ENCODE peak calls at places on chromosomes 7 and 10, in seven cellular contexts. X, M, B, G, N, C and Y are unnamed samples.

GRCh38 chr7:33733865-33734650 is 171.3 kb upstream of the BMPER start:
- DNase-seq in X (no peak), M (no peak), B (no peak), G (no peak), N (no peak), C (no peak), Y (peak)

GRCh38 chr7:121591916-121592315 is 195.8 kb upstream of the FAM3C start:
- DNase-seq in X (no peak), M (no peak), B (no peak), G (no peak), N (no peak), C (no peak), Y (no peak)

GRCh38 chr7:20466425-20467125 is 135.9 kb downstream of the ITGB8 start:
- DNase-seq in X (no peak), M (no peak), B (no peak), G (no peak), N (no peak), C (no peak), Y (no peak)

GRCh38 chr7:66152538-66153191 is 38.0 kb downstream of the CRCP start:
- DNase-seq in X (peak), M (no peak), B (peak), G (no peak), N (no peak), C (no peak), Y (no peak)

GRCh38 chr10:43287056-43288007 is 20.5 kb upstream of the RASGEF1A start:
- DNase-seq in X (no peak), M (no peak), B (no peak), G (peak), N (peak), C (no peak), Y (peak)

GRCh38 chr10:71821909-71822763 is 28.9 kb downstream of the PSAP start:
- DNase-seq in X (peak), M (no peak), B (peak), G (no peak), N (no peak), C (no peak), Y (no peak)

GRCh38 chr7:22647451-22648257 is 79.3 kb upstream of the IL6 start:
- DNase-seq in X (peak), M (no peak), B (peak), G (no peak), N (no peak), C (no peak), Y (no peak)

GRCh38 chr10:57628592-57629284 is 639.0 kb downstream of the IPMK start:
- DNase-seq in X (no peak), M (no peak), B (no peak), G (no peak), N (no peak), C (no peak), Y (no peak)

GRCh38 chr7:68414631-68415425 is 1183.4 kb upstream of the AUTS2 start:
- DNase-seq in X (no peak), M (no peak), B (no peak), G (no peak), N (no peak), C (no peak), Y (no peak)

GRCh38 chr10:285216-285967 is 150.1 kb downstream of the ZMYND11 start:
- DNase-seq in X (no peak), M (no peak), B (no peak), G (no peak), N (no peak), C (no peak), Y (no peak)

GRCh38 chr10:112904000-112904399 is 46.0 kb upstream of the TCF7L2 start:
- DNase-seq in X (peak), M (no peak), B (peak), G (no peak), N (no peak), C (no peak), Y (no peak)

GRCh38 chr7:151086802-151087246 is 549 bp downstream of the AGAP3 start:
- DNase-seq in X (peak), M (no peak), B (no peak), G (peak), N (no peak), C (peak), Y (no peak)

GRCh38 chr10:89129850-89130396 is 77.2 kb downstream of the CH25H start:
- DNase-seq in X (peak), M (no peak), B (peak), G (no peak), N (no peak), C (no peak), Y (no peak)

GRCh38 chr10:60208676-60209269 is 180.9 kb downstream of the ANK3 start:
- DNase-seq in X (peak), M (no peak), B (no peak), G (peak), N (no peak), C (no peak), Y (no peak)

GRCh38 chr7:30740417-30741181 is 11.3 kb upstream of the INMT start:
- DNase-seq in X (peak), M (peak), B (peak), G (peak), N (peak), C (peak), Y (no peak)

GRCh38 chr7:33669251-33669670 is 236.1 kb upstream of the BMPER start:
- DNase-seq in X (no peak), M (no peak), B (peak), G (no peak), N (no peak), C (no peak), Y (no peak)

GRCh38 chr7:81004098-81004497 is 85.2 kb upstream of the SEMA3C start:
- DNase-seq in X (peak), M (no peak), B (peak), G (no peak), N (no peak), C (no peak), Y (no peak)

GRCh38 chr10:106308284-106308683 is 856.2 kb downstream of the SORCS1 start:
- DNase-seq in X (no peak), M (no peak), B (no peak), G (peak), N (no peak), C (no peak), Y (no peak)

GRCh38 chr10:69438531-69439349 is 12.5 kb upstream of the TSPAN15 start:
- DNase-seq in X (peak), M (no peak), B (peak), G (no peak), N (no peak), C (no peak), Y (no peak)

GRCh38 chr7:1693991-1694524 is 24.0 kb downstream of the ELFN1 start:
- DNase-seq in X (peak), M (no peak), B (peak), G (no peak), N (peak), C (peak), Y (no peak)

GRCh38 chr10:80153460-80153859 is 20.9 kb downstream of the PLAC9 start:
- DNase-seq in X (no peak), M (no peak), B (no peak), G (no peak), N (peak), C (peak), Y (no peak)

GRCh38 chr10:71459513-71459912 is 62.8 kb downstream of the CDH23 start:
- DNase-seq in X (no peak), M (no peak), B (no peak), G (no peak), N (no peak), C (no peak), Y (no peak)

GRCh38 chr7:101410743-101411476 is 48.2 kb downstream of the COL26A1 start:
- DNase-seq in X (peak), M (no peak), B (peak), G (no peak), N (no peak), C (peak), Y (no peak)

GRCh38 chr10:131617113-131617877 is 283.5 kb upstream of the PPP2R2D start:
- DNase-seq in X (no peak), M (no peak), B (no peak), G (no peak), N (peak), C (peak), Y (no peak)

GRCh38 chr7:108201766-108202165 is 71.6 kb upstream of the LAMB4 start:
- DNase-seq in X (no peak), M (no peak), B (no peak), G (no peak), N (no peak), C (no peak), Y (no peak)

GRCh38 chr10:46522295-46523118 is 34.0 kb downstream of the GPRIN2 start:
- DNase-seq in X (no peak), M (peak), B (no peak), G (no peak), N (peak), C (no peak), Y (no peak)

GRCh38 chr7:122291189-122291588 is 13.4 kb downstream of the FEZF1 start:
- DNase-seq in X (no peak), M (no peak), B (no peak), G (no peak), N (no peak), C (no peak), Y (no peak)

GRCh38 chr10:12513775-12514663 is 164.7 kb downstream of the CAMK1D start:
- DNase-seq in X (no peak), M (no peak), B (no peak), G (no peak), N (no peak), C (no peak), Y (no peak)

GRCh38 chr7:42197391-42197790 is 39.6 kb downstream of the GLI3 start:
- DNase-seq in X (peak), M (peak), B (no peak), G (no peak), N (no peak), C (no peak), Y (no peak)

GRCh38 chr10:11148131-11148530 is 130.5 kb downstream of the CELF2 start:
- DNase-seq in X (no peak), M (no peak), B (no peak), G (no peak), N (no peak), C (no peak), Y (no peak)

GRCh38 chr10:11149499-11149898 is 131.8 kb downstream of the CELF2 start:
- DNase-seq in X (no peak), M (no peak), B (no peak), G (no peak), N (peak), C (no peak), Y (no peak)

GRCh38 chr10:11148638-11149037 is 131.0 kb downstream of the CELF2 start:
- DNase-seq in X (no peak), M (no peak), B (no peak), G (no peak), N (no peak), C (no peak), Y (no peak)

GRCh38 chr10:11150876-11151275 is 133.2 kb downstream of the CELF2 start:
- DNase-seq in X (no peak), M (no peak), B (no peak), G (no peak), N (no peak), C (no peak), Y (no peak)

GRCh38 chr10:11150255-11150731 is 132.6 kb downstream of the CELF2 start:
- DNase-seq in X (no peak), M (no peak), B (no peak), G (peak), N (peak), C (no peak), Y (no peak)
- H3K4me3 ChIP-seq in X (no peak), M (no peak), B (no peak), G (no peak), N (peak), C (no peak), Y (no peak)

DNA sequence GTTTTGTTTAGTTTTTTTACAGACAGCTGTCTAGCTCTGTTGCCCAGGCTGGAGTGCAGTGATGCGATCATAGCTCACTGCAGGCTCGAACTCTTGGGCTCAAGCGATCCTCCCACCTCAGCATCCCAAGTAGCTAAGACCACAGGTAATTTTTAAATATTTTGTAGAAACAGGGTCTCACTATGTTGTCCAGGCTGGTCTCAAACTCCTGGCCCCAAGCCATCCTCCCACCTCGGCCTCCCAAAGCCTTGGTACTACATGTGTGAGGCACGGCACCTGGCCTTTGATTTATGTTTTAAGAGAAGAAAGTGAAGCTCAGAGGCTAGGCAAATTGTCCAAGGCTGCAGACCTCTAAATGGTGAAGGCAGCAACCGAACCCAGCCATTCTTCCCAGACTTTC is 98.6 kb upstream of the SVIL start:
- DNase-seq in X (no peak), M (no peak), B (no peak), G (no peak), N (no peak), C (no peak), Y (no peak)
- H3K4me3 ChIP-seq in X (no peak), M (no peak), B (no peak), G (no peak), N (no peak), C (no peak), Y (no peak)

GRCh38 chr7:2958416-2959342 is 85.0 kb downstream of the CARD11 start:
- DNase-seq in X (no peak), M (no peak), B (no peak), G (no peak), N (no peak), C (peak), Y (no peak)

GRCh38 chr7:2959828-2960599 is 83.7 kb downstream of the CARD11 start:
- DNase-seq in X (no peak), M (no peak), B (no peak), G (no peak), N (no peak), C (peak), Y (no peak)

GRCh38 chr7:2956076-2956475 is 87.6 kb downstream of the CARD11 start:
- DNase-seq in X (no peak), M (no peak), B (no peak), G (no peak), N (no peak), C (no peak), Y (no peak)

GRCh38 chr7:2956526-2957368 is 86.9 kb downstream of the CARD11 start:
- DNase-seq in X (peak), M (no peak), B (peak), G (no peak), N (no peak), C (no peak), Y (no peak)

GRCh38 chr7:2959343-2959680 is 84.4 kb downstream of the CARD11 start:
- DNase-seq in X (no peak), M (no peak), B (no peak), G (no peak), N (no peak), C (peak), Y (no peak)
- H3K4me3 ChIP-seq in X (no peak), M (no peak), B (no peak), G (no peak), N (no peak), C (no peak), Y (no peak)

GRCh38 chr10:20993387-20994170 is 96.5 kb upstream of the NEBL start:
- DNase-seq in X (peak), M (no peak), B (peak), G (no peak), N (no peak), C (no peak), Y (no peak)

GRCh38 chr10:20991526-20991925 is 94.4 kb upstream of the NEBL start:
- DNase-seq in X (peak), M (no peak), B (no peak), G (no peak), N (no peak), C (no peak), Y (no peak)

GRCh38 chr10:20998036-20998435 is 100.9 kb upstream of the NEBL start:
- DNase-seq in X (no peak), M (no peak), B (no peak), G (no peak), N (no peak), C (no peak), Y (no peak)

GRCh38 chr10:20999713-21000112 is 102.6 kb upstream of the NEBL start:
- DNase-seq in X (no peak), M (no peak), B (no peak), G (no peak), N (no peak), C (no peak), Y (no peak)

DNA sequence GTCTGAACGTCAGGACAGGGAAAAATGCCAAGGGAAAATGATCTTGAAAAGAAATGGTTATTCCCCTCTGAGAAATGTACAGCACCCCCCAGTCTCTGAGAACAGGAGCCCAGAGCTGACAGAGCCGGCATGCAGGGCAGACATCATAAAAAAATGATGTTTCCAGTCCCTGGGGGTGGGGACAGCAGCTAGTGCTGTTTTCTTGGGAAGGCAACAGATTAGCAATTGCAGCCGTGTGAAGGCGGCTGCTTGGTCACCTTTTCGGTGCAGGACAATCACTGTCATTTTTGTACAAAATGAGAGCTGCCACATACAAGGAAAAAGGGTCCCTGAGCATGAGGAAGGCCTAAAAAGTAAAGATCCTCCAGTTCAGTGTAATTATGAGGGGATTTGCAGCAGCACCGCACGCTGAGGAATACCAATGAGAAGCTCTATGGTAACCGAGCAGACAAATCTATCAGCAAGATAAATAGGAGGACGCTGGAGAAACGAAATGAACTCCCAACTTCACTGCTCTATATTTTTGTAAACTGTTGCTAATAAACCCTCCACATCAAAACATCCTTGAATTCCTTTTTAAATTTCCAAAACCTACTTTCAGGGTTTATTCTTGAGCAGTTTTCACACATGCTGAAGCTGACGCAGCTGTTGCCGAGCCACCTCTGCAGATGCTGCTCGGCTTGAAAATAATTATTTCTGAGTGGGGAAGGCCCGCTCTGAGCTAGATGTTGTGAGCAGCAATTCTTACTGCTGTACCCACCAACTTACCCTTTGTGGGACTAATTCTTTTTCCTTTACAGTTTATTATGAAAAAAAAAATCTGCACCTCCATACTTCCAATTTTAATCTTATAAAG is 98.2 kb upstream of the NEBL start:
- DNase-seq in X (no peak), M (no peak), B (no peak), G (no peak), N (no peak), C (no peak), Y (no peak)
- H3K4me3 ChIP-seq in X (no peak), M (no peak), B (no peak), G (no peak), N (no peak), C (no peak), Y (no peak)

GRCh38 chr10:78774614-78774998 is 294.2 kb upstream of the ZMIZ1 start:
- DNase-seq in X (no peak), M (no peak), B (no peak), G (no peak), N (no peak), C (peak), Y (no peak)

GRCh38 chr10:78772486-78772885 is 296.3 kb upstream of the ZMIZ1 start:
- DNase-seq in X (no peak), M (no peak), B (no peak), G (no peak), N (no peak), C (peak), Y (no peak)

GRCh38 chr10:78771215-78771614 is 297.6 kb upstream of the ZMIZ1 start:
- DNase-seq in X (no peak), M (peak), B (no peak), G (no peak), N (no peak), C (no peak), Y (no peak)

GRCh38 chr10:78772083-78772482 is 296.7 kb upstream of the ZMIZ1 start:
- DNase-seq in X (no peak), M (peak), B (no peak), G (no peak), N (no peak), C (no peak), Y (no peak)

GRCh38 chr10:78772986-78773530 is 295.7 kb upstream of the ZMIZ1 start:
- DNase-seq in X (no peak), M (no peak), B (no peak), G (no peak), N (no peak), C (peak), Y (no peak)
- H3K4me3 ChIP-seq in X (no peak), M (no peak), B (no peak), G (no peak), N (no peak), C (no peak), Y (no peak)

DNA sequence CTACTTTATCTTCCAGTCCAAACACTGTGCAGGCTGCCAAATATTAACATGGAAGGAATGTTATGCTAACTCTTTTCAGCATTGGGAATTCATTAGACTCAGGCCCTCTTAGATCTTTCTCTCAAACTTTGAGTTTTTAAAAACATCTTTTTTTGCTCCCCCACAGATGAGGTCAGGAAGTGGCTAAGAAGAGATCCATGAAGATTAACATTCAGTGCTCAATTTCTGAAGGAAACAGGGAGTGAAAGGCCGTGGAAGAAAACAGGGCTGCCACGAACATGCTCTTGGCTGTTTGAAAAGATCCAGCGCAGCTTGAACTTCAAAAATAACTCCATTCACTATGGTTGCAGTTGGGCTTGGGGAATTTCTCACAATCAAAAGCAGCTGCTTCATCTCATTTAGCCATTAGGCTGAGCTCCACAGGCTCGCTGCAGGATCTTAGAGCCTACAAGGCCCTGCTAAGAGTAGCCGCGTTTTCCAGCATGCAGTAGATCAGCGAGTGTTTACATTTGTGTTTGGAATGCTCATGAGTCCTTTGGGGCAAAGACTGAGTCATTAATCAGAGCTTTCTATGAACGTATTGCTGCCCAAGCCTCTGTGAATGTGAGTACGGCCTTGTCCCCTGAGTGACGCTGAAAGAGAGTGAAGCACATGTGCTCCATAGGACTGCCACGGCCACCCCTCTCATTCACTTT is 41.2 kb upstream of the TNS3 start:
- DNase-seq in X (peak), M (peak), B (peak), G (no peak), N (no peak), C (no peak), Y (no peak)
- H3K4me3 ChIP-seq in X (no peak), M (no peak), B (no peak), G (no peak), N (no peak), C (no peak), Y (no peak)